ENCODE peak calls at places on chromosomes 5 and 9, in seven cellular contexts. A is upper lobe of right lung, Z is psoas muscle, G is spleen, W is cardiac muscle cell, T is tibial artery, O is IMR-90. L is an unnamed sample. For H3K27me3, the result is how much of the 10 kb centered on the place peaks cover.

GRCh38 chr9:17191095-17191494 is 56.3 kb downstream of the CNTLN start:
- DNase-seq in Z (no peak), A (no peak), T (no peak), O (peak), W (peak), G (no peak), L (peak)

GRCh38 chr9:134601764-134602163 is 39.8 kb upstream of the COL5A1 start:
- DNase-seq in W (no peak), O (peak), A (no peak), Z (no peak), T (no peak), G (no peak), L (peak)

GRCh38 chr9:35516481-35516880 is 26.6 kb downstream of the RUSC2 start:
- DNase-seq in A (no peak), G (no peak), O (peak), T (no peak), Z (no peak), W (no peak), L (peak)

GRCh38 chr5:67154518-67155206 is 41.9 kb downstream of the CD180 start:
- DNase-seq in O (no peak), A (no peak), Z (no peak), G (no peak), W (no peak), T (no peak), L (no peak)

GRCh38 chr5:52822437-52822836 is 34.7 kb downstream of the ITGA1 start:
- DNase-seq in G (peak), T (peak), W (no peak), O (no peak), A (peak), Z (peak), L (no peak)

GRCh38 chr9:113427629-113428028 is 17.1 kb downstream of the C9orf43 start:
- DNase-seq in O (peak), Z (no peak), G (no peak), W (no peak), T (no peak), A (no peak), L (no peak)

GRCh38 chr9:131111854-131112311 is 13.5 kb upstream of the NUP214 start:
- DNase-seq in O (no peak), G (peak), Z (no peak), A (peak), T (no peak), W (no peak), L (no peak)

GRCh38 chr9:37034320-37034937 is 361 bp upstream of the PAX5 start:
- DNase-seq in W (peak), Z (no peak), G (peak), O (no peak), A (no peak), T (no peak), L (no peak)

GRCh38 chr5:112419596-112420110 is 576 bp upstream of the EPB41L4A start:
- DNase-seq in A (peak), O (no peak), T (peak), Z (no peak), G (peak), W (peak), L (no peak)

GRCh38 chr5:103224118-103224893 is 34.3 kb upstream of the MACIR start:
- DNase-seq in T (no peak), W (peak), Z (no peak), A (no peak), G (no peak), O (peak), L (peak)

GRCh38 chr5:139638736-139639618 is 9.2 kb upstream of the CXXC5 start:
- DNase-seq in Z (no peak), W (no peak), T (no peak), O (no peak), A (no peak), G (peak), L (no peak)

GRCh38 chr9:133728856-133729645 is 9.1 kb downstream of the SARDH start:
- DNase-seq in Z (no peak), G (no peak), O (no peak), W (no peak), A (no peak), T (no peak), L (no peak)

GRCh38 chr5:172541119-172541763 is 86.9 kb upstream of the SH3PXD2B start:
- DNase-seq in G (peak), W (peak), Z (no peak), T (no peak), A (peak), O (no peak), L (no peak)

GRCh38 chr9:85432599-85432998 is 309.2 kb downstream of the AGTPBP1 start:
- DNase-seq in T (no peak), A (no peak), W (no peak), G (no peak), O (no peak), Z (no peak), L (no peak)

GRCh38 chr9:78319197-78320029 is 22.5 kb downstream of the PSAT1 start:
- DNase-seq in T (no peak), W (no peak), A (no peak), G (no peak), O (no peak), Z (no peak), L (no peak)

GRCh38 chr5:17105744-17106450 is 111.5 kb upstream of the BASP1 start:
- DNase-seq in T (peak), Z (no peak), W (no peak), O (peak), G (no peak), A (no peak), L (peak)

GRCh38 chr5:98791110-98791509 is 17.6 kb downstream of the RGMB start:
- DNase-seq in W (no peak), G (no peak), A (no peak), T (no peak), O (no peak), Z (no peak), L (no peak)

GRCh38 chr5:169071-169727 is 22.1 kb upstream of the LRRC14B start:
- DNase-seq in G (peak), W (no peak), Z (peak), A (peak), T (peak), O (peak), L (peak)

GRCh38 chr9:76433851-76434250 is 25.1 kb upstream of the GCNT1 start:
- DNase-seq in W (no peak), A (no peak), G (no peak), O (peak), T (no peak), Z (no peak), L (peak)

GRCh38 chr9:109889456-109889855 is 109.5 kb downstream of the PALM2AKAP2 start:
- DNase-seq in O (no peak), Z (no peak), T (no peak), A (no peak), G (no peak), W (no peak), L (no peak)

GRCh38 chr9:121318631-121319393 is 50.9 kb downstream of the GSN start:
- DNase-seq in Z (no peak), G (peak), W (no peak), A (no peak), T (peak), O (no peak), L (no peak)

GRCh38 chr5:34484190-34484589 is 171.9 kb upstream of the RAI14 start:
- DNase-seq in O (no peak), G (no peak), A (no peak), T (no peak), Z (no peak), W (no peak), L (no peak)

GRCh38 chr9:137485343-137486140 is 26.4 kb upstream of the NSMF start:
- DNase-seq in W (no peak), Z (no peak), O (no peak), G (peak), A (peak), T (no peak), L (no peak)

GRCh38 chr5:34682926-34683623 is 26.9 kb downstream of the RAI14 start:
- DNase-seq in W (no peak), G (no peak), T (no peak), A (no peak), Z (peak), O (peak), L (peak)

GRCh38 chr5:50672663-50673062 is 6.2 kb downstream of the PARP8 start:
- DNase-seq in A (no peak), Z (no peak), O (no peak), G (no peak), T (no peak), W (no peak), L (no peak)

GRCh38 chr5:66209350-66209749 is 65.2 kb downstream of the SREK1 start:
- DNase-seq in O (no peak), T (no peak), G (no peak), Z (no peak), A (no peak), W (no peak), L (no peak)

GRCh38 chr5:138503487-138504270 is 38.4 kb downstream of the EGR1 start:
- DNase-seq in O (peak), Z (no peak), A (no peak), W (peak), G (no peak), T (peak), L (peak)

GRCh38 chr9:69393425-69393824 is 68.4 kb downstream of the ENTREP1 start:
- DNase-seq in T (no peak), O (no peak), W (no peak), Z (no peak), G (no peak), A (no peak), L (no peak)

GRCh38 chr9:69400470-69400869 is 75.5 kb downstream of the ENTREP1 start:
- DNase-seq in W (no peak), O (no peak), T (no peak), A (no peak), Z (no peak), G (no peak), L (no peak)

GRCh38 chr9:69397384-69398214 is 72.6 kb downstream of the ENTREP1 start:
- DNase-seq in W (no peak), Z (no peak), T (no peak), O (no peak), G (no peak), A (no peak), L (peak)

GRCh38 chr9:69395718-69396117 is 70.7 kb downstream of the ENTREP1 start:
- DNase-seq in G (no peak), T (no peak), W (no peak), A (no peak), Z (no peak), O (no peak), L (no peak)

DNA sequence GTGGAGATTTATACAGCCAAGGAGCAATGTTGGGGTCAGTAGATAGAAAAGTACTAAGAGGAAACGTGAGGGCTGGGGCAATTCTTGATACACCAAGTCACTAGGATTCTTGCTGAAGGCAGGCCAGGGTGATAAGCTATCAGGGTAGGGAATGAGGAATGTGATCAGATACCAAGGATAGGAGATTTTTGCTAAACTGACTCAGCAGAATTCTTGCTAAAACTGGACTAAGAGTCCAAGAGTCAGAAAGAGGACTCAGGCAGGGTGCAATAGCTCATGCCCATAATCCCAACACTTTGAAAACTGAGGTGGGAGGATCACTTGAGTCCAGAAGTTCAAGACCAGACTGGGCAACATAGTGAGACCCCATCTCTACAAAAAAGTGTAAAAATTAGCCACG is 71.7 kb downstream of the ENTREP1 start:
- DNase-seq in G (no peak), Z (no peak), O (no peak), T (no peak), W (no peak), A (no peak), L (no peak)
- H3K27me3 ChIP-seq in G (under half), Z (under half), O (under half), T (under half), W (under half), A (under half), L (under half)

DNA sequence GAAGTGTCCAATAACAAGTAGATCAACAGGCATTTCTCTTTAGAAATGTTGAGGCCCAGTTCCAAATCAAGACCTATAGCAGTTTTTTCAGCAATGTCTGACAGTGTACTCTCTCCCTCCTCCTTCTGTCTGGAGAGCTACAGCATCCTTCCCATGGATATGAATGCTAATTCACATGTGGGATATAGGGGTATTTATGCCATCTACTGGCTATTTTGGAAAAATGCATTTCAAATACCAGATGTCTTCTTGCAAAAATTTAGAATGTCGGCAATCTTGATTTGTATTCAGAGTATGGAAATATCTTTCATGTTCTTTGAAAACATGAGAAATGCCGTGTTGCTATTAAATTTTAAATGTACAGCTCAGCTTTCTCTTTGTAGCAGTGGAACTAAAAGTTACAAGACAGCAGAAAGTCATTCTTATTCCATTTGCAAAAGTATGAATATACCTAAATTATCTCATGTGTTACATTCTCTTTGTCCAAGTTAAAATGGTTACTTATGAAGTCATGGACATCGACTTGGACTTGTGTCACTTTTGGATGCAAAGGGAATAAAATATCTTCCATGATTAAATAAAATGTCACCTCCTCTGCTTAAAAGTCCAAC is 647.8 kb downstream of the TAF11L14 start:
- DNase-seq in T (no peak), A (no peak), O (peak), G (no peak), Z (no peak), W (peak), L (peak)
- TF ChIP-seq CTCF in T (peak), A (peak), O (peak), G (no peak), Z (no peak), W (peak), L (peak)

GRCh38 chr5:1805736-1806135 is 4.5 kb downstream of the NDUFS6 start:
- DNase-seq in T (peak), W (no peak), O (no peak), G (peak), A (peak), Z (no peak), L (no peak)

GRCh38 chr5:1806974-1807373 is 5.8 kb downstream of the NDUFS6 start:
- DNase-seq in Z (no peak), G (peak), A (no peak), O (no peak), T (peak), W (no peak), L (no peak)

GRCh38 chr5:1805326-1805725 is 4.1 kb downstream of the NDUFS6 start:
- DNase-seq in O (no peak), A (peak), T (peak), G (peak), Z (no peak), W (no peak), L (no peak)

GRCh38 chr5:1807479-1808185 is 6.4 kb downstream of the NDUFS6 start:
- DNase-seq in G (peak), W (no peak), Z (no peak), O (no peak), T (peak), A (peak), L (no peak)

GRCh38 chr5:1806199-1806598 is 5.0 kb downstream of the NDUFS6 start:
- DNase-seq in G (peak), A (no peak), Z (no peak), T (peak), O (no peak), W (no peak), L (no peak)
- H3K27me3 ChIP-seq in G (under half), A (under half), Z (under half), T (under half), O (under half), W (under half), L (under half)

GRCh38 chr9:752201-752600 is 89.3 kb upstream of the DMRT1 start:
- DNase-seq in T (no peak), O (peak), G (no peak), A (no peak), Z (no peak), W (no peak), L (peak)

GRCh38 chr9:751137-752051 is 90.1 kb upstream of the DMRT1 start:
- DNase-seq in G (no peak), T (no peak), Z (no peak), W (no peak), O (peak), A (no peak), L (peak)

GRCh38 chr9:752681-753200 is 88.8 kb upstream of the DMRT1 start:
- DNase-seq in G (no peak), W (no peak), O (peak), Z (no peak), T (no peak), A (no peak), L (no peak)

GRCh38 chr9:755454-756381 is 85.8 kb upstream of the DMRT1 start:
- DNase-seq in Z (no peak), A (no peak), W (no peak), G (no peak), O (peak), T (no peak), L (peak)

DNA sequence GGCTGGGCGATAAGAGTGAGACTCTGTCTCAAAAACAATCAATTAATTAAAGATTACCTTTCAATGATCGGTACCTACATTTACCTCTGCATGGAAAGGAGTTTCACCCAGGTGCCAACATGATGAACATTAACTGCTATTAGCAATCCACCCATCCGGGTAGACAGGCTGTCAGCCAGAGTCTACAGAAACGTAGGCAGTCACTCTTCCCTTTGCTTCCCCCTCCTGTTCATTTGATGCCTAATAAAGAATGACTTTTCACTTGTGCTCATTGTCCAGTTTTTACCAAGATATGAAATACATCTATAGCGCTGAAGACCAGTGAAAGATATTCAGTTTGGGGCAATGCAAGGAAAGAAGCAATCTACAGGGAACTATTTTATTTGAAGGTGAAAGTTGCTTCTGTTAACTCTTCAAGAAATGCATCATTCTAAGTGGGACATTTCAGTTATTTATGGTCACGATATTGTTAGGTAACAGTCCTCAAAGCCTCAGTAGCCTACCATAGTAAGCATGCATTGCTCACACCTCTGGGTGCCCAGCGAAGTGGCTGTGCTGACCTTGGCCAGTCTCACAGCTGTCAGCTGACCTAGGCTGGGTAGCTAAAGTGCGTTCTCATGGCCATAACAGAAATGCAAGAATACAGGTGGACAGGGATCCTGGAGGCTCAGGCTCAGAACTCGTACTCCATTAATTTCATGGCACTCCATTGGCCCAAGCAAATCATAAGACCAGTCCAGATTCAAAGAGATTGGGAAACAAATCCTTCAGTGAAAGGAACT is 87.2 kb upstream of the DMRT1 start:
- DNase-seq in T (no peak), O (no peak), Z (no peak), W (no peak), A (no peak), G (no peak), L (no peak)
- TF ChIP-seq CTCF in T (no peak), O (no peak), Z (no peak), W (no peak), A (no peak), G (no peak), L (no peak)

GRCh38 chr5:176823076-176823481 is 12.7 kb downstream of the UNC5A start:
- DNase-seq in G (no peak), O (no peak), Z (no peak), A (no peak), T (no peak), W (no peak), L (no peak)

GRCh38 chr5:176821441-176821840 is 11.1 kb downstream of the UNC5A start:
- DNase-seq in W (no peak), Z (no peak), G (no peak), T (no peak), A (no peak), O (no peak), L (no peak)

GRCh38 chr5:176822041-176822425 is 11.7 kb downstream of the UNC5A start:
- DNase-seq in W (no peak), T (no peak), A (no peak), Z (no peak), O (no peak), G (no peak), L (no peak)

GRCh38 chr5:176823869-176824412 is 13.6 kb downstream of the UNC5A start:
- DNase-seq in G (no peak), A (no peak), Z (no peak), W (no peak), O (no peak), T (no peak), L (no peak)

GRCh38 chr5:176822426-176823075 is 12.2 kb downstream of the UNC5A start:
- DNase-seq in T (no peak), G (no peak), W (no peak), O (no peak), Z (no peak), A (no peak), L (peak)
- H3K27me3 ChIP-seq in T (under half), G (under half), W (under half), O (under half), Z (under half), A (under half), L (under half)

L was measured in astrocyte.